ENCODE peak calls at places on chromosomes 2 and 18, in eight cellular contexts. Z, E, S, K, D, N, T and V are unnamed samples.

GRCh38 chr18:63025251-63025710 is 294.3 kb downstream of the BCL2 start:
- DNase-seq in Z (peak; percentile 14), N (no peak), S (no peak), T (no peak), K (no peak), E (peak; percentile 55), D (peak; percentile 19), V (no peak)

GRCh38 chr2:94774851-94775250 is 96.4 kb upstream of the TEKT4 start:
- DNase-seq in N (no peak), K (no peak), S (no peak), E (no peak), Z (no peak), D (no peak), T (no peak), V (no peak)

GRCh38 chr2:219410390-219410789 is 7.8 kb upstream of the DES start:
- DNase-seq in D (no peak), T (no peak), Z (no peak), E (no peak), K (no peak), S (no peak), N (no peak), V (no peak)

GRCh38 chr2:29114841-29115609 is at the start of gene CLIP4:
- DNase-seq in K (peak; percentile 89), T (peak; percentile 23), S (peak; percentile 78), D (peak; percentile 42), Z (peak; percentile 20), E (no peak), N (peak; percentile 74), V (peak; percentile 46)

GRCh38 chr2:239688098-239688497 is 287.3 kb upstream of the HDAC4 start:
- DNase-seq in T (no peak), E (peak; percentile 47), D (no peak), S (no peak), Z (no peak), K (no peak), N (no peak), V (no peak)

GRCh38 chr2:171393487-171393886 is 40.3 kb downstream of the METTL8 start:
- DNase-seq in S (no peak), Z (no peak), N (no peak), D (no peak), T (no peak), K (no peak), E (no peak), V (no peak)

GRCh38 chr2:158006961-158007664 is 94.6 kb upstream of the UPP2 start:
- DNase-seq in K (no peak), Z (no peak), E (no peak), S (no peak), T (no peak), D (no peak), N (peak; percentile 48), V (no peak)

GRCh38 chr2:29509397-29509796 is 394.2 kb downstream of the CLIP4 start:
- DNase-seq in E (no peak), K (no peak), T (no peak), Z (peak; percentile 27), N (no peak), S (no peak), D (no peak), V (no peak)

GRCh38 chr2:151120016-151120415 is 141.6 kb downstream of the RBM43 start:
- DNase-seq in E (no peak), D (no peak), Z (no peak), N (no peak), S (no peak), K (no peak), T (no peak), V (no peak)

GRCh38 chr18:31672628-31673027 is 11.8 kb downstream of the B4GALT6 start:
- DNase-seq in T (no peak), N (no peak), D (no peak), S (no peak), Z (no peak), E (no peak), K (no peak), V (no peak)

GRCh38 chr2:7029291-7030059 is 112.3 kb downstream of the RNF144A start:
- DNase-seq in D (peak; percentile 46), S (no peak), N (no peak), Z (no peak), K (no peak), E (no peak), T (no peak), V (no peak)
- TF ChIP-seq CTCF in D (peak; percentile 43), S (peak; percentile 9), N (no peak), Z (no peak), K (peak; percentile 15), E (no peak), T (no peak), V (no peak)

GRCh38 chr18:45379903-45380302 is 235.4 kb upstream of the SLC14A2 start:
- DNase-seq in K (no peak), E (no peak), D (no peak), T (no peak), Z (peak; percentile 66), N (no peak), S (no peak), V (no peak)
- TF ChIP-seq CTCF in K (no peak), E (no peak), D (no peak), T (no peak), Z (no peak), N (no peak), S (no peak), V (no peak)

GRCh38 chr18:61432590-61432989 is 99.4 kb downstream of the CDH20 start:
- DNase-seq in E (no peak), S (no peak), D (no peak), K (no peak), T (no peak), Z (no peak), N (no peak), V (no peak)

GRCh38 chr18:61435064-61435652 is 101.9 kb downstream of the CDH20 start:
- DNase-seq in N (no peak), S (no peak), T (no peak), E (peak; percentile 9), Z (peak; percentile 18), K (peak; percentile 3), D (no peak), V (no peak)
- TF ChIP-seq CTCF in N (peak; percentile 18), S (no peak), T (peak; percentile 71), E (peak; percentile 85), Z (peak; percentile 41), K (peak; percentile 53), D (peak; percentile 37), V (no peak)

GRCh38 chr2:169640104-169640503 is 54.1 kb downstream of the CFAP210 start:
- DNase-seq in S (no peak), Z (no peak), K (no peak), N (no peak), T (no peak), D (no peak), E (no peak), V (no peak)
- TF ChIP-seq CTCF in S (no peak), Z (no peak), K (no peak), N (no peak), T (no peak), D (no peak), E (no peak), V (no peak)